ENCODE peak calls at places on chromosomes 11 and 22, in five cellular contexts. Q, V, D, N and P are unnamed samples.
A peak's percentile ranks its signal among the peaks of the same experiment; 100 is the strongest.

GRCh38 chr11:86302092-86302793 is at the start of gene HIKESHI:
- DNase-seq in V (peak; percentile 95), N (peak; percentile 96), Q (peak; percentile 84), D (peak; percentile 79), P (peak; percentile 96)

GRCh38 chr11:502288-503178 is 4.5 kb downstream of the RNH1 start:
- DNase-seq in V (no peak), D (no peak), N (no peak), Q (no peak), P (no peak)

GRCh38 chr11:3152471-3153110 is 12.5 kb downstream of the OSBPL5 start:
- DNase-seq in N (no peak), Q (no peak), V (no peak), D (no peak), P (no peak)

GRCh38 chr11:128666397-128666796 is 27.5 kb upstream of the FLI1 start:
- DNase-seq in N (no peak), V (no peak), Q (no peak), D (no peak), P (no peak)

GRCh38 chr11:66081505-66081904 is 11.4 kb downstream of the PACS1 start:
- DNase-seq in V (peak; percentile 42), D (no peak), Q (no peak), N (peak; percentile 33), P (no peak)

GRCh38 chr11:123545726-123546125 is 108.7 kb downstream of the SCN3B start:
- DNase-seq in Q (no peak), N (no peak), V (no peak), D (no peak), P (no peak)

GRCh38 chr11:69444381-69445130 is 36.9 kb upstream of the LINC01488 start:
- DNase-seq in D (no peak), V (peak; percentile 98), N (peak; percentile 92), Q (no peak), P (peak; percentile 83)

GRCh38 chr11:27296406-27296994 is 66.5 kb downstream of the CCDC34 start:
- DNase-seq in V (peak; percentile 55), Q (no peak), D (no peak), N (peak; percentile 78), P (no peak)

GRCh38 chr11:64713781-64714363 is 9.1 kb downstream of the NRXN2 start:
- DNase-seq in Q (no peak), N (no peak), V (no peak), D (no peak), P (peak; percentile 69)

GRCh38 chr11:45097721-45098493 is 48.5 kb upstream of the PRDM11 start:
- DNase-seq in N (peak; percentile 71), V (peak; percentile 72), Q (peak; percentile 89), D (no peak), P (peak; percentile 84)

GRCh38 chr11:78715639-78716311 is 141.1 kb upstream of the NARS2 start:
- DNase-seq in Q (peak; percentile 59), D (peak; percentile 69), V (peak; percentile 66), N (peak; percentile 95), P (peak; percentile 87)

GRCh38 chr11:134579709-134580634 is 167.9 kb upstream of the B3GAT1 start:
- DNase-seq in V (no peak), Q (no peak), N (no peak), D (no peak), P (peak; percentile 26)

GRCh38 chr11:9078113-9079041 is 13.0 kb downstream of the SCUBE2 start:
- DNase-seq in D (no peak), N (no peak), Q (no peak), V (peak; percentile 20), P (peak; percentile 50)

GRCh38 chr22:26529345-26529744 is 17.1 kb upstream of the TFIP11 start:
- DNase-seq in D (no peak), V (no peak), Q (no peak), N (peak; percentile 13), P (no peak)

GRCh38 chr22:36445158-36445668 is 36.2 kb downstream of the TXN2 start:
- DNase-seq in D (no peak), N (peak; percentile 61), V (peak; percentile 91), Q (no peak), P (no peak)

GRCh38 chr22:36055376-36056310 is 27.0 kb upstream of the RBFOX2 start:
- DNase-seq in Q (no peak), D (no peak), N (peak; percentile 27), V (no peak), P (no peak)

GRCh38 chr11:73453562-73453961 is 77.4 kb downstream of the RELT start:
- DNase-seq in Q (no peak), V (peak; percentile 9), N (no peak), D (no peak), P (no peak)

GRCh38 chr22:31089101-31090100 is 8.3 kb downstream of the SMTN start:
- DNase-seq in D (no peak), N (peak; percentile 34), Q (no peak), V (peak; percentile 59), P (no peak)

GRCh38 chr11:125372911-125373310 is 123.2 kb downstream of the FEZ1 start:
- DNase-seq in V (no peak), D (no peak), Q (no peak), N (no peak), P (no peak)

GRCh38 chr22:19291580-19292261 is at the start of gene CLTCL1:
- DNase-seq in Q (peak; percentile 80), V (peak; percentile 72), N (peak; percentile 69), D (peak; percentile 13), P (peak; percentile 85)

GRCh38 chr11:43493431-43493830 is 134.7 kb downstream of the TTC17 start:
- DNase-seq in Q (no peak), N (no peak), D (no peak), V (no peak), P (no peak)

GRCh38 chr22:50473088-50473487 is 1.7 kb downstream of the SBF1 start:
- DNase-seq in D (no peak), N (peak; percentile 67), Q (no peak), V (no peak), P (no peak)

GRCh38 chr11:43944761-43945311 is 2.4 kb downstream of the C11orf96 start:
- DNase-seq in Q (no peak), N (peak; percentile 67), D (no peak), V (peak; percentile 75), P (peak; percentile 81)

GRCh38 chr11:36264601-36265344 is 24.5 kb downstream of the COMMD9 start:
- DNase-seq in V (no peak), Q (no peak), N (no peak), D (no peak), P (no peak)

GRCh38 chr11:36266767-36267166 is 22.5 kb downstream of the COMMD9 start:
- DNase-seq in N (no peak), Q (no peak), V (no peak), D (no peak), P (no peak)

GRCh38 chr11:36271794-36272409 is 17.3 kb downstream of the COMMD9 start:
- DNase-seq in D (no peak), Q (no peak), V (peak; percentile 40), N (peak; percentile 19), P (no peak)

GRCh38 chr11:36265793-36266628 is 23.2 kb downstream of the COMMD9 start:
- DNase-seq in Q (peak; percentile 71), N (peak; percentile 81), D (peak; percentile 69), V (peak; percentile 47), P (peak; percentile 76)

DNA sequence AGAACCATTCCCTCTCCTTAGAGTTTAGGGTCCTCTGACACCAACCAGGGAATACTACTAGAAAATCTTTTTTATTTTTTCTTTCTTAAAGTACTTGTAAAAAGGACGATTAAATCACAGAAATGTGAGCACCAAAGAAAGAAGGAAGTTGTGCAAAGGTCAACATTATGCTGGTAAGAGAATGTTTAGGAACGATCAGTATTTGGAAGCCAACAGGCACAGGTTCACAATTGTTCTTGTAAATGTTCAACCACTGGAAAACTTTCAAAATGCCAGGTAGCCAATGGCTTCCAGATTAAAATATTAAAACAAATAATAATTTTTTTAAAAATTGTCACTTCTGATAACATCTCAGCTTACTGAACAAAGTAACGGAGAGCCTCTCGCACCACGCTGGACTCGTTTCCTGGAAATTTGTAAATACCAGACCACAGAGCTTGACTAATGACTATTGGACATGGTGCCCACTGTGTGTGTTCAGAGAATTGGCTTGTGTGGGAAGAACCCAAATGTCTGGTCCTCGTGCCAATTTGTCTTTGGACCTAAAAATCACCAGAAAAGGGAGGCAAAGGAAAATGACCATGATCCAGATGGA is 20.8 kb downstream of the COMMD9 start:
- DNase-seq in N (peak; percentile 54), Q (no peak), D (no peak), V (no peak), P (no peak)
- H3K14ac ChIP-seq in N (no peak overlapping the region), Q (no peak overlapping the region), D (no peak overlapping the region), V (no peak overlapping the region), P (no peak overlapping the region)

DNA sequence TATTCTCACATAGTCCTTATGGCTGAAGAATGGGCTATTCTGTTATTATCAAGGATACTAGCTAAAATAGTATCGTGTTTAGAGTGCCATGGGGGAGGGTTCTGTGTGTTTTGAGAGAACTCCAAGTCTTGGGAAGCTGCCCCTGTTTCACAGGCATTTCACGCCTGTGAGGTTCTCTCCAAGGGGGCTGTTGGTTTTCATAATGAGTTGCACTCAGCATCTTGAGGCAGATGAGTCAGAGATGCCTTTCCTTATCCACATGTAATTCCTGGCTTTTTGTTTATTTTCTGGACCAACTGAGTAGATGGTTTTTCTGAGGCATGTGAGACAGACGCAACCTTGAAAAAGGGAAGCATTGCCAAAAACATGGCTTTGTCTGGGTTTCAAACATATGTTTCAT is 203.7 kb downstream of the ARHGAP42 start:
- DNase-seq in D (no peak), N (no peak), V (peak; percentile 90), Q (no peak), P (no peak)
- H2BK12ac ChIP-seq in D (no peak overlapping the region), N (no peak overlapping the region), V (no peak overlapping the region), Q (no peak overlapping the region), P (no peak overlapping the region)

GRCh38 chr22:40243891-40244290 is 66.2 kb downstream of the TNRC6B start:
- DNase-seq in D (no peak), V (no peak), N (no peak), Q (no peak), P (no peak)
- H3K14ac ChIP-seq in D (no peak overlapping the region), V (no peak overlapping the region), N (no peak overlapping the region), Q (no peak overlapping the region), P (no peak overlapping the region)

GRCh38 chr22:22720201-22720723 is 75.8 kb downstream of the GGTLC2 start:
- DNase-seq in V (peak; percentile 22), D (no peak), Q (peak; percentile 21), N (peak; percentile 69), P (peak; percentile 73)
- H2BK12ac ChIP-seq in V (no peak overlapping the region), D (no peak overlapping the region), Q (no peak overlapping the region), N (no peak overlapping the region), P (no peak overlapping the region)

GRCh38 chr11:118927554-118928107 is 1.9 kb upstream of the BCL9L start:
- DNase-seq in Q (no peak), D (no peak), N (no peak), V (no peak), P (no peak)

GRCh38 chr11:118921929-118922744 is 3.6 kb downstream of the BCL9L start:
- DNase-seq in Q (no peak), D (no peak), V (peak; percentile 83), N (peak; percentile 79), P (peak; percentile 83)

GRCh38 chr11:118922745-118923627 is 2.7 kb downstream of the BCL9L start:
- DNase-seq in D (no peak), Q (no peak), N (no peak), V (peak; percentile 14), P (peak; percentile 25)

GRCh38 chr11:118923721-118924587 is 1.8 kb downstream of the BCL9L start:
- DNase-seq in N (peak; percentile 48), V (no peak), Q (no peak), D (no peak), P (no peak)

GRCh38 chr11:118924591-118925585 is 838 bp downstream of the BCL9L start:
- DNase-seq in N (peak; percentile 43), Q (no peak), V (peak; percentile 60), D (no peak), P (peak; percentile 71)
- H3K14ac ChIP-seq in N (peak overlapping the region; percentile 83), Q (peak overlapping the region; percentile 42), V (no peak overlapping the region), D (no peak overlapping the region), P (no peak overlapping the region)